ENCODE peak calls at places on chromosomes 11 and 22, in eight cellular contexts. E is CD8-positive, alpha-beta memory T cell; U is naive thymus-derived CD4-positive, alpha-beta T cell; A is NB4; T is foreskin melanocyte; H is AG04450; O is suprapubic skin; Q is nephron progenitor cell. G is an unnamed sample.

GRCh38 chr11:132123854-132124835 is 753.7 kb downstream of the NTM start:
- DNase-seq in T (no peak), H (no peak), A (no peak), E (no peak), Q (no peak), O (no peak), U (no peak), G (no peak)

GRCh38 chr11:35618497-35619029 is 303 bp downstream of the FJX1 start:
- DNase-seq in O (no peak), U (peak), T (no peak), E (no peak), A (peak), H (no peak), Q (no peak), G (no peak)

GRCh38 chr11:68051191-68052136 is 12.6 kb downstream of the TCIRG1 start:
- DNase-seq in T (no peak), O (no peak), U (no peak), E (no peak), A (peak), Q (no peak), H (no peak), G (no peak)

GRCh38 chr22:38997518-38997917 is 15.4 kb downstream of the APOBEC3B start:
- DNase-seq in U (no peak), Q (no peak), T (no peak), E (no peak), O (no peak), A (no peak), H (no peak), G (no peak)

GRCh38 chr11:77101043-77101537 is 1.6 kb upstream of the OMP start:
- DNase-seq in Q (no peak), E (no peak), U (no peak), H (no peak), O (no peak), A (peak), T (peak), G (no peak)

GRCh38 chr11:86476109-86476861 is 101.6 kb downstream of the CCDC81 start:
- DNase-seq in O (no peak), A (no peak), T (no peak), U (no peak), H (no peak), E (no peak), Q (no peak), G (no peak)

GRCh38 chr11:86360775-86361395 is 13.8 kb upstream of the CCDC81 start:
- DNase-seq in U (no peak), Q (no peak), H (peak), O (no peak), A (no peak), E (no peak), T (peak), G (no peak)

GRCh38 chr11:35042906-35043305 is 96.1 kb upstream of the CD44 start:
- DNase-seq in U (no peak), H (no peak), A (no peak), O (no peak), Q (no peak), E (no peak), T (no peak), G (no peak)

GRCh38 chr11:61923166-61924015 is 6.0 kb upstream of the RAB3IL1 start:
- DNase-seq in H (peak), U (no peak), A (no peak), O (peak), E (no peak), Q (peak), T (no peak), G (peak)

GRCh38 chr11:132312161-132312560 is 941.7 kb downstream of the NTM start:
- DNase-seq in Q (no peak), O (no peak), T (no peak), E (no peak), A (peak), H (peak), U (no peak), G (no peak)

GRCh38 chr22:46069518-46070214 is 80.7 kb upstream of the PPARA start:
- DNase-seq in O (peak), E (no peak), U (no peak), Q (no peak), H (peak), T (peak), A (peak), G (no peak)

GRCh38 chr11:63862923-63863322 is 24.0 kb downstream of the MARK2 start:
- DNase-seq in E (no peak), H (no peak), Q (no peak), A (peak), O (no peak), T (no peak), U (peak), G (no peak)

GRCh38 chr22:44865193-44866057 is 113.0 kb downstream of the ARHGAP8 start:
- DNase-seq in U (no peak), E (no peak), A (no peak), Q (no peak), O (no peak), T (no peak), H (no peak), G (no peak)

GRCh38 chr11:2787816-2788750 is 88.3 kb upstream of the KCNQ1OT1 start:
- DNase-seq in A (no peak), H (no peak), O (peak), T (no peak), Q (peak), U (no peak), E (no peak), G (no peak)

G was measured in brain pericyte.